ENCODE peak calls at places on chromosomes 7 and 10, in eight cellular contexts. O is body of pancreas, Q is stomach, P is ovary, K is AG04450, Z is nephron progenitor cell, V is PC-9, B is thoracic aorta. Y is an unnamed sample.

GRCh38 chr10:87752571-87752970 is 65.5 kb downstream of the ATAD1 start:
- DNase-seq in B (no peak), V (no peak), O (no peak), P (no peak), Z (no peak), Q (no peak), K (no peak), Y (no peak)

GRCh38 chr7:101817031-101817929 is at the start of gene CUX1:
- DNase-seq in V (peak), Z (peak), O (peak), B (no peak), P (peak), Q (peak), K (no peak), Y (no peak)

GRCh38 chr10:15313034-15313433 is 58.1 kb downstream of the FAM171A1 start:
- DNase-seq in B (no peak), Z (no peak), Q (no peak), K (no peak), O (no peak), P (no peak), V (no peak), Y (no peak)

GRCh38 chr7:66948480-66949109 is 27.6 kb downstream of the TMEM248 start:
- DNase-seq in O (no peak), V (no peak), Q (no peak), K (no peak), B (no peak), Z (no peak), P (no peak), Y (no peak)

GRCh38 chr7:129466796-129467195 is 32.6 kb downstream of the STRIP2 start:
- DNase-seq in P (no peak), Q (no peak), K (no peak), Z (no peak), B (no peak), V (no peak), O (no peak), Y (no peak)

GRCh38 chr7:101826081-101826835 is 8.8 kb downstream of the CUX1 start:
- DNase-seq in K (no peak), P (no peak), O (no peak), Z (no peak), B (no peak), Q (no peak), V (no peak), Y (no peak)

GRCh38 chr10:3045471-3046209 is 21.7 kb upstream of the PFKP start:
- DNase-seq in V (peak), B (no peak), O (peak), K (no peak), Z (peak), Q (peak), P (peak), Y (no peak)

GRCh38 chr10:126723226-126723625 is 52.7 kb upstream of the C10orf90 start:
- DNase-seq in B (no peak), K (no peak), V (no peak), Q (no peak), O (no peak), P (no peak), Z (no peak), Y (no peak)

GRCh38 chr10:753530-753929 is 64.1 kb upstream of the DIP2C start:
- DNase-seq in P (no peak), K (no peak), O (no peak), Z (no peak), V (no peak), Q (no peak), B (no peak), Y (no peak)

GRCh38 chr10:28891058-28891713 is 213.9 kb downstream of the BAMBI start:
- DNase-seq in P (no peak), O (no peak), B (no peak), Q (no peak), K (no peak), V (no peak), Z (no peak), Y (no peak)

GRCh38 chr10:32211046-32211363 is 136.0 kb downstream of the EPC1 start:
- DNase-seq in Q (no peak), P (no peak), K (no peak), Z (no peak), V (no peak), B (no peak), O (no peak), Y (no peak)
- TF ChIP-seq CTCF in Q (no peak), P (no peak), K (no peak), Z (no peak), V (no peak), B (no peak), O (no peak), Y (no peak)

GRCh38 chr10:132924046-132924952 is 18.1 kb downstream of the CFAP46 start:
- DNase-seq in K (no peak), V (no peak), P (no peak), Z (no peak), B (no peak), O (no peak), Q (no peak), Y (no peak)
- TF ChIP-seq CTCF in K (no peak), V (no peak), P (no peak), Z (no peak), B (no peak), O (no peak), Q (no peak), Y (no peak)

DNA sequence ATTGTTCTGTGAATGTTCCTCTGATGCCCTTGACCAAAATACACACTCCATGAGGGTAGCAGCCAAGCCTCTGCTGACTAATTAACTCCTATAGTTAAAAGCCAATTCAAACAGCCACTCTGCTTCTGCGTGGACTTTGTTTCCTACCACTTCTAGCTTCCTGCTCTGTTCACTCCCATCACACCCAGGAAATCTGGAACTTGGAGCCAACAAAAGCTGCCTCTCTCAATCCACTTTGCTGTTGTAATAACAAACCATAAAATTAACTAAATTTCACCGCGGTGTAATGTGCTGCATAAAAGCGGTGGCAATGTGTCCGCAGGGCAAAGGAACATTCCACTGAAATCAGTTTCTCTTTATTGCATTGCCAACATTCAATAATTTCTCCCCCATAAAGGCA is 239.5 kb downstream of the PLXNA4 start:
- DNase-seq in B (no peak), O (no peak), P (no peak), V (no peak), Z (no peak), K (no peak), Q (no peak), Y (no peak)
- TF ChIP-seq CTCF in B (no peak), O (no peak), P (no peak), V (no peak), Z (no peak), K (no peak), Q (no peak), Y (no peak)

GRCh38 chr7:106294334-106294733 is 9.6 kb upstream of the NAMPT start:
- DNase-seq in O (no peak), K (no peak), B (no peak), Z (no peak), V (no peak), P (no peak), Q (no peak), Y (no peak)
- TF ChIP-seq CTCF in O (no peak), K (peak), B (no peak), Z (no peak), V (peak), P (no peak), Q (no peak), Y (no peak)

GRCh38 chr7:28811003-28811402 is 147.1 kb downstream of the TRIL start:
- DNase-seq in B (no peak), Q (no peak), K (no peak), O (no peak), V (no peak), P (no peak), Z (no peak), Y (no peak)

GRCh38 chr7:28806841-28807240 is 151.3 kb downstream of the TRIL start:
- DNase-seq in O (no peak), K (no peak), V (no peak), P (no peak), B (no peak), Z (no peak), Q (no peak), Y (no peak)

GRCh38 chr7:28807396-28807994 is 150.6 kb downstream of the TRIL start:
- DNase-seq in O (no peak), Q (no peak), V (no peak), K (no peak), P (no peak), Z (no peak), B (no peak), Y (no peak)

GRCh38 chr7:28811990-28812389 is 146.1 kb downstream of the TRIL start:
- DNase-seq in K (no peak), B (no peak), P (no peak), V (no peak), Q (no peak), O (no peak), Z (no peak), Y (no peak)

GRCh38 chr7:28808786-28809533 is 149.2 kb downstream of the TRIL start:
- DNase-seq in B (no peak), P (no peak), Z (no peak), O (no peak), K (no peak), V (no peak), Q (no peak), Y (no peak)
- TF ChIP-seq CTCF in B (no peak), P (no peak), Z (no peak), O (no peak), K (no peak), V (no peak), Q (no peak), Y (no peak)

DNA sequence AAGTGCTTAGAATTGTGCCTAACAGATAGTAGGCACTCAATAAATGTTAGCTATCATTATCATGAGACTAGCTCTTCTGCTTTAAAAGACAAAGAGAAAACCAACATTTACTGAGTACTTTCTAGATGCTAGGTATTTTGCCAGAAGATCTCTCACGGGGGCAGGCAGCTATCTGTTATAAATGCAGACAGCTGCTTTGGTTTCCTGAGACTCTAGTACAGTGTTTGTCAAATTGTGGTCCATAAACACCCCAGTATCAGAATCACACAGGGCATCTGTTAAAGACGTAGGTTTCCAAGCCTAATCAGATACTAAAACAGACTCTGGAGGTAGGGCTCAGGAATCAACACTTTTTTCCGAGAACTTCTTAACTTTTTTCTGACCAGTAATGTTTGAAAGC is 13.9 kb downstream of the FAM133B start:
- DNase-seq in Q (no peak), B (no peak), P (no peak), K (no peak), V (no peak), Z (no peak), O (no peak), Y (no peak)
- TF ChIP-seq CTCF in Q (no peak), B (no peak), P (no peak), K (no peak), V (no peak), Z (no peak), O (no peak), Y (no peak)

GRCh38 chr10:121167534-121168243 is 316.5 kb downstream of the WDR11 start:
- DNase-seq in V (no peak), B (no peak), O (no peak), Z (no peak), P (no peak), Q (no peak), K (no peak), Y (no peak)

GRCh38 chr10:121168513-121169216 is 317.5 kb downstream of the WDR11 start:
- DNase-seq in Q (peak), P (no peak), B (no peak), Z (no peak), V (no peak), K (no peak), O (no peak), Y (no peak)

GRCh38 chr10:121171825-121172224 is 320.7 kb downstream of the WDR11 start:
- DNase-seq in B (no peak), Z (no peak), V (no peak), K (no peak), P (no peak), O (no peak), Q (no peak), Y (no peak)

GRCh38 chr10:121172406-121172805 is 321.2 kb downstream of the WDR11 start:
- DNase-seq in O (no peak), B (no peak), K (no peak), Q (no peak), P (no peak), V (no peak), Z (no peak), Y (no peak)

DNA sequence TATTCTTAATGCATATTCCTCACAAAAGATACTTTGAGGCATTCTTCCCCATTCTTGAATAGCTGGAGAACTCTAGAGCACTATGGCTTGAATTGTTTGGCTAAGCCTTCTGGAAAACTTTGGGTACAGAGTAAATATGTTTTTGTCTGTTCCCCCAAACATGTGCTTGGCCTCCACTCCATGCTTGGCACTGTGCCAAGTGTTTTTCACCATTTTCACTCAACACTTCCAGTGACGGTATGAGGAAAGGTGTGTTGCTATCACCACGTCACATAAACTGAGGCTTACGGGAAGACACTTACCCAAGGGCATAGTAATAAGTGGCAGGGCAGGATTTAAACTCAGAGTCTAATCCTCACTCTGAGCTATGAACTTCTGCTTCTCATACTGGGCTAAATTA is 318.2 kb downstream of the WDR11 start:
- DNase-seq in O (no peak), Q (no peak), Z (no peak), K (no peak), V (no peak), P (no peak), B (no peak), Y (no peak)
- TF ChIP-seq CTCF in O (no peak), Q (no peak), Z (no peak), K (no peak), V (no peak), P (no peak), B (no peak), Y (no peak)